ENCODE peak calls at places on chromosomes 7 and 10, in ten cellular contexts. U is fibroblast of lung, J is cardiac muscle cell, X is sigmoid colon, N is trophoblast cell, M is substantia nigra, Y is H9, B is neuronal stem cell, E is right cardiac atrium, Z is RWPE1. H is an unnamed sample.

GRCh38 chr7:151615784-151616183 is 96.1 kb upstream of the RHEB start:
- DNase-seq in E (no peak), U (no peak), Z (no peak), N (no peak), M (no peak), X (no peak), J (no peak), B (no peak), Y (no peak), H (no peak)

GRCh38 chr10:99234739-99235468 is 748 bp downstream of the HPSE2 start:
- DNase-seq in E (no peak), Y (no peak), Z (no peak), U (peak), X (no peak), N (peak), J (no peak), M (no peak), B (peak), H (peak)

GRCh38 chr10:26869528-26869927 is 8.8 kb upstream of the ABI1 start:
- DNase-seq in J (no peak), N (peak), U (no peak), X (no peak), Z (peak), E (no peak), M (no peak), Y (no peak), B (no peak), H (no peak)

GRCh38 chr7:105204953-105205352 is 183.8 kb downstream of the SRPK2 start:
- DNase-seq in U (no peak), N (no peak), Z (no peak), Y (no peak), E (no peak), X (no peak), M (no peak), B (no peak), J (no peak), H (no peak)

GRCh38 chr7:116999316-116999715 is 46.0 kb downstream of the ST7 start:
- DNase-seq in J (no peak), Y (no peak), Z (no peak), E (no peak), M (no peak), B (no peak), N (peak), U (peak), X (no peak), H (no peak)

GRCh38 chr10:75400769-75401568 is 595 bp downstream of the ZNF503 start:
- DNase-seq in N (no peak), X (peak), B (peak), J (peak), E (peak), Z (peak), Y (peak), M (no peak), U (peak), H (peak)

GRCh38 chr7:130879191-130879590 is 145.2 kb upstream of the KLF14 start:
- DNase-seq in N (peak), J (no peak), U (no peak), Z (no peak), E (no peak), B (no peak), Y (no peak), X (no peak), M (no peak), H (no peak)

GRCh38 chr10:74063256-74063655 is 65.3 kb downstream of the VCL start:
- DNase-seq in U (peak), M (no peak), B (no peak), X (no peak), E (no peak), J (no peak), Z (no peak), Y (no peak), N (no peak), H (no peak)

GRCh38 chr7:139370301-139370942 is 10.7 kb downstream of the LUC7L2 start:
- DNase-seq in X (no peak), B (no peak), Y (no peak), N (no peak), M (no peak), Z (no peak), U (no peak), J (no peak), E (no peak), H (no peak)

GRCh38 chr7:2803755-2804154 is 40.4 kb downstream of the GNA12 start:
- DNase-seq in B (no peak), M (no peak), J (no peak), U (no peak), X (peak), Y (no peak), E (no peak), N (no peak), Z (no peak), H (no peak)

GRCh38 chr7:2803342-2803692 is 40.8 kb downstream of the GNA12 start:
- DNase-seq in N (no peak), X (no peak), Y (no peak), B (no peak), M (no peak), U (no peak), J (no peak), E (no peak), Z (no peak), H (no peak)

GRCh38 chr7:2802504-2803341 is 41.4 kb downstream of the GNA12 start:
- DNase-seq in J (no peak), B (no peak), Z (peak), E (peak), U (peak), N (peak), X (peak), Y (no peak), M (no peak), H (peak)

GRCh38 chr7:2805213-2806003 is 38.7 kb downstream of the GNA12 start:
- DNase-seq in U (no peak), N (peak), M (no peak), J (no peak), X (no peak), B (no peak), Y (no peak), Z (no peak), E (peak), H (no peak)

GRCh38 chr7:2804227-2804763 is 39.8 kb downstream of the GNA12 start:
- DNase-seq in N (peak), Z (no peak), X (no peak), E (no peak), B (no peak), J (no peak), Y (no peak), M (no peak), U (no peak), H (no peak)
- H3K27ac ChIP-seq in N (no peak), Z (no peak), X (no peak), E (peak), B (no peak), J (no peak), Y (no peak), M (no peak), U (peak), H (peak)

GRCh38 chr7:50353894-50354595 is 49.5 kb downstream of the IKZF1 start:
- DNase-seq in N (no peak), U (no peak), X (no peak), Y (no peak), J (no peak), M (no peak), B (no peak), Z (no peak), E (no peak), H (no peak)

GRCh38 chr7:50356945-50357268 is 52.4 kb downstream of the IKZF1 start:
- DNase-seq in B (no peak), M (no peak), N (no peak), U (no peak), J (no peak), Z (no peak), Y (no peak), X (no peak), E (no peak), H (no peak)

GRCh38 chr7:50357346-50357745 is 52.8 kb downstream of the IKZF1 start:
- DNase-seq in Z (no peak), J (no peak), M (no peak), B (no peak), E (no peak), Y (no peak), U (no peak), N (no peak), X (no peak), H (no peak)

GRCh38 chr7:50356212-50356944 is 51.9 kb downstream of the IKZF1 start:
- DNase-seq in N (peak), M (no peak), Y (no peak), Z (no peak), X (peak), B (no peak), J (no peak), E (peak), U (no peak), H (no peak)

GRCh38 chr7:50355817-50356178 is 51.3 kb downstream of the IKZF1 start:
- DNase-seq in N (no peak), Z (no peak), Y (no peak), E (peak), M (no peak), U (no peak), B (no peak), J (peak), X (peak), H (peak)
- H3K27ac ChIP-seq in N (no peak), Z (no peak), Y (no peak), E (no peak), M (no peak), U (no peak), B (no peak), J (no peak), X (no peak), H (no peak)

DNA sequence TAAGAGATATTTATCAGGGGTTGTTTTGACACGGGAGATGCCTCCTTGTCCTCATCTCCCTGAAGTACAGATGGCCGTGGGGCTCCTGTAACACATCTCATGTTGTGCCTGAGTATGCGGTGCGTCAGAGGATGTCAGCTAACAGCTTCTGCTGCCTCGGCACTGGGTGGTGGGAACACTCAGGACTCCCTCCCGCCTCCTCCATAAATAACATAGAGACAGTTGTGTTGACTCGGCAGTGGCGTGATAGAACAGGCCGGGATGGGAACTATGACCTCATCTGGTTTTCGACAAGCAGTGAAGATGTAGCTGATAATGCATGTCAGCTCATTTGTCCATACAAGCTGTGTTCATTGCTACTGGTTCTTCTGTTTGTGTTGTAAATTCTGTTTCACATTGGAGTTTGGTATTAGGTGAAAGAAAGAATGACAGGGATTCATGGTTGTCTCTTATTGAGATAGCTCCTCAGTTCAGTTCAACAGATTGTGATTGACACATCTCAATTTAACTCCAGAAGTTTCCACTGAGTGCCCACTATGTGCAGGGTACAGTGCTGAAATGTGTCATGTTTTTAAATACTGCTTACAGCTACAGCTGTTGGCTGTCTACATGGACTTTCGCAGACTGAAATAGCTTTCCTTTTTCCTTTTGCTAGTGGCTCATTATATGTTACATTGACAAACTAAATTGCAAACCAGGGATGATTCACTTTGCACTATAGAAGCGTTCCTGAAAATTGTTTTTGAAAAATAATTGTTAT is 87.4 kb downstream of the CHN2 start:
- DNase-seq in M (peak), Z (peak), B (no peak), N (peak), J (peak), U (peak), E (no peak), X (peak), Y (no peak), H (no peak)
- H3K27ac ChIP-seq in M (peak), Z (peak), B (no peak), N (peak), J (no peak), U (no peak), E (no peak), X (no peak), Y (no peak), H (no peak)

GRCh38 chr10:86665868-86666267 is 2.4 kb upstream of the LDB3 start:
- DNase-seq in Y (no peak), E (peak), Z (no peak), U (no peak), X (no peak), J (peak), B (no peak), M (peak), N (no peak), H (no peak)

GRCh38 chr10:86663576-86664369 is 4.5 kb upstream of the LDB3 start:
- DNase-seq in Y (no peak), B (no peak), M (no peak), J (no peak), U (no peak), X (no peak), E (peak), Z (no peak), N (no peak), H (no peak)

GRCh38 chr10:86663046-86663345 is 5.3 kb upstream of the LDB3 start:
- DNase-seq in Z (no peak), M (no peak), E (peak), J (no peak), Y (peak), U (no peak), N (no peak), X (no peak), B (no peak), H (no peak)

GRCh38 chr10:86665218-86665607 is 3.1 kb upstream of the LDB3 start:
- DNase-seq in Z (no peak), X (no peak), Y (no peak), E (no peak), M (no peak), N (no peak), J (no peak), U (no peak), B (no peak), H (no peak)

DNA sequence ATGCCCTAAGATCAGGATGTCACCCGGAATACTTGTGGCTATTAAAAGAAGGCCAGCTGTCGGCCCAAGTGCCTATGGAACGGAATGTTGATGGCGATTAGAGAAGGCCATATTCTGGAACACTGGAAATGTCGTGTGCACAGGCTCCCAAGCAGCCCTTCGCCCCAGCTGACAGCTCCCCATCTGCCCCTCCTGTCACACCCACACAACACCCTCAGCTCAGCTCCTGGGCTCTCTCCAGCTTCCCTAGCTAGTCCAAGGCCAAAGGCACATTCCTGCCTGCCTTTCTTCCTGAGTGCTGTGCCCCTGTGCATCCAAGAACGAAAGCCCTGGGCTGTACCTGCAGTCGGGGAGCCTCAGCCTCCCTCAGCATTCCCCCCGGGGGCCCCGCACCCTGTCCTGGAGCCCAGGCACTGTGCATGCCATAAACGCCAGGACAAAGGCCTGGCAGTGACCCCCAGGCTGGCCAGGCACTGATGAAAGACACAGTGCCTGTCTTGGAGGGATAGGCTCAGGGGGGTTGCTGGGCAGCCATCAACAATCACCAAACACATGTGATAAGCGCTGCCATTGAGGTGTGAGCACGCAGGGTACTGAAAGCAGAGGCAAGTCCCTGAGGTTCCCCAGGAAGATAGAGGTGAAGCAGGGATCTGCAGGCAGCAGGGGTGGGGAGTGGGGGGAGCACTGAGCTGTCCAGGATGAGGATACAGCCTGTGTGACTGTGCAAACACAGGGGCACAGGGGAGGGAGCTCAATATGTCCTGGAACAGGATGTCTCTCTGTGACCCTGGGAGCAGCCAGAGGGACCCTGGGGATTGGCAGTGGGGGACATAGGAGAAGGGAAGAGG is 3.7 kb upstream of the LDB3 start:
- DNase-seq in J (peak), N (no peak), Z (no peak), Y (no peak), X (no peak), B (no peak), E (peak), U (no peak), M (no peak), H (no peak)
- H3K27ac ChIP-seq in J (peak), N (no peak), Z (no peak), Y (no peak), X (peak), B (no peak), E (peak), U (no peak), M (peak), H (no peak)

DNA sequence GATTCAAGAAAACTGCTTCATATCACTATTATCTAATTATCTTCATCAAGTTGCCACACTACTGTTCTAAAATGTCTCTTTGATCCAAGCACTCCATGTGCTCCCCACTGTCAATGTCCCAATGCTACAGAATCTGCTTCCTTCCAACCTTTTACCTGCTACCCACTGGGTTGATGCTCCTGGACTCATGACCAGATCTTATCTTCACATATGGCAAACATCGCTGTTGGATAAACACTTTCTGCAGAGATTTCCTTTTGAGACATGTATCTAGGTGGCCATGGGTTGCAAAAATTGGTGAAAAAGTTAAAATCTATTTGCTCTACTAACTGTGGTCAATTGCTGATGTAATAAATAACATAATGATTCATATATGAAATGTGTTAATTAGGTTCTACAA is 24.5 kb upstream of the SEMA3C start:
- DNase-seq in Z (no peak), N (no peak), B (no peak), Y (no peak), J (no peak), U (no peak), E (no peak), X (no peak), M (no peak), H (no peak)
- H3K27ac ChIP-seq in Z (peak), N (no peak), B (no peak), Y (no peak), J (no peak), U (peak), E (no peak), X (peak), M (no peak), H (no peak)

H was measured in GM23338.